ENCODE peak calls at places on chromosome 7, in nine cellular contexts. Y, S, R, Z, K, P, G, O and A are unnamed samples.

GRCh38 chr7:63112764-63113712 is 885.6 kb upstream of the ZNF722 start:
- DNase-seq in G (no peak), R (no peak), O (no peak), Y (no peak), K (no peak), P (no peak), S (no peak), Z (no peak), A (no peak)

GRCh38 chr7:47102442-47102841 is 479.5 kb downstream of the TNS3 start:
- DNase-seq in Z (no peak), P (no peak), Y (no peak), S (no peak), R (no peak), O (no peak), G (no peak), K (no peak), A (no peak)

GRCh38 chr7:7946486-7946885 is 22.1 kb upstream of the GLCCI1 start:
- DNase-seq in O (no peak), Y (no peak), G (no peak), S (no peak), K (no peak), R (no peak), Z (no peak), P (no peak), A (no peak)

GRCh38 chr7:134044682-134045081 is 82.5 kb upstream of the LRGUK start:
- DNase-seq in Z (no peak), S (no peak), G (no peak), Y (no peak), K (peak), O (no peak), P (no peak), R (no peak), A (no peak)

GRCh38 chr7:114102131-114102530 is 183.3 kb upstream of the PPP1R3A start:
- DNase-seq in G (no peak), Y (no peak), R (no peak), P (no peak), O (no peak), K (no peak), S (no peak), Z (no peak), A (no peak)

GRCh38 chr7:150388709-150389531 is 9.8 kb downstream of the ZNF775 start:
- DNase-seq in Z (no peak), K (peak), G (peak), Y (peak), O (no peak), R (no peak), S (no peak), P (peak), A (no peak)

GRCh38 chr7:69757990-69758430 is 159.7 kb downstream of the AUTS2 start:
- DNase-seq in Z (no peak), Y (no peak), O (no peak), S (no peak), G (no peak), P (no peak), R (no peak), K (peak), A (no peak)

GRCh38 chr7:51930834-51931233 is 614.2 kb upstream of the COBL start:
- DNase-seq in Y (no peak), S (no peak), P (no peak), Z (no peak), K (no peak), O (no peak), R (no peak), G (no peak), A (no peak)

GRCh38 chr7:130435455-130435854 is 5.4 kb downstream of the CEP41 start:
- DNase-seq in R (no peak), O (no peak), Y (no peak), G (no peak), S (no peak), P (no peak), Z (no peak), K (peak), A (no peak)

GRCh38 chr7:99095698-99096097 is 48.2 kb downstream of the SMURF1 start:
- DNase-seq in P (no peak), K (no peak), Y (no peak), S (no peak), O (no peak), R (no peak), Z (no peak), G (no peak), A (no peak)

GRCh38 chr7:41579961-41580935 is 122.6 kb downstream of the INHBA start:
- DNase-seq in S (no peak), Z (no peak), Y (no peak), G (no peak), K (peak), P (no peak), R (no peak), O (no peak), A (no peak)

GRCh38 chr7:82443044-82443800 is at the start of gene CACNA2D1:
- DNase-seq in S (peak), R (no peak), Y (peak), P (no peak), G (peak), Z (peak), O (no peak), K (peak), A (peak)

GRCh38 chr7:65438593-65438992 is 64.9 kb downstream of the ZNF92 start:
- DNase-seq in G (no peak), Z (no peak), P (no peak), R (no peak), S (no peak), K (peak), O (no peak), Y (no peak), A (no peak)

GRCh38 chr7:37408241-37408884 is 40.3 kb downstream of the ELMO1 start:
- DNase-seq in R (no peak), Y (no peak), S (no peak), K (no peak), Z (no peak), P (no peak), G (no peak), O (peak), A (no peak)